ENCODE peak calls at places on chromosomes 3 and 15, in ten cellular contexts. A is stimulated activated CD8-positive, alpha-beta memory T cell treated with anti-CD3 and anti-CD28 coated beads, Interleukin-7, amount 100 ng/mL, for 1 hour; O is activated B cell treated with CpG ODN at 0.5 μM for 24 hours; E is stimulated activated naive CD8-positive, alpha-beta T cell treated with anti-CD3 and anti-CD28 coated beads, Interleukin-15, Interleukin-2, amounts not matched to agents 100 U/mL and 50 U/mL, for 24 hours; R is GM13977; U is nucleus accumbens; K is ELR; P is fibroblast of mammary gland; H is RWPE1; G is left cardiac atrium. C is an unnamed sample.
A peak's percentile ranks its signal among the peaks of the same experiment; 100 is the strongest.

GRCh38 chr3:135801018-135801417 is 164.5 kb upstream of the PPP2R3A start:
- DNase-seq in A (no peak), O (no peak), E (no peak), R (no peak), U (no peak), K (no peak), P (no peak), H (no peak), G (no peak), C (no peak)

GRCh38 chr15:40471778-40472130 is 970 bp downstream of the CHST14 start:
- DNase-seq in A (no peak), O (peak; percentile 23), E (peak; percentile 21), R (no peak), U (no peak), K (no peak), P (no peak), H (no peak), G (peak; percentile 33), C (no peak)

GRCh38 chr3:41345788-41346187 is 146.5 kb downstream of the CTNNB1 start:
- DNase-seq in A (no peak), O (no peak), E (no peak), R (no peak), U (no peak), K (no peak), P (no peak), H (no peak), G (no peak), C (no peak)

GRCh38 chr15:31024330-31024729 is 32.9 kb upstream of the MTMR10 start:
- DNase-seq in A (no peak), O (no peak), E (no peak), R (no peak), U (no peak), K (peak; percentile 93), P (peak; percentile 82), H (peak; percentile 97), G (peak; percentile 23), C (peak; percentile 31)

GRCh38 chr3:58938057-58938456 is 111.8 kb downstream of the CFAP20DC start:
- DNase-seq in A (no peak), O (no peak), E (no peak), R (no peak), U (no peak), K (no peak), P (no peak), H (no peak), G (no peak), C (no peak)

GRCh38 chr3:18062289-18063025 is 320.0 kb upstream of the TBC1D5 start:
- DNase-seq in A (no peak), O (no peak), E (no peak), R (no peak), U (no peak), K (peak; percentile 73), P (peak; percentile 85), H (peak; percentile 18), G (no peak), C (no peak)

GRCh38 chr3:171790574-171790897 is 19.7 kb downstream of the PLD1 start:
- DNase-seq in A (no peak), O (no peak), E (no peak), R (no peak), U (no peak), K (no peak), P (no peak), H (no peak), G (no peak), C (no peak)

GRCh38 chr15:37081985-37082384 is 18.4 kb downstream of the MEIS2 start:
- DNase-seq in A (no peak), O (no peak), E (no peak), R (no peak), U (no peak), K (no peak), P (no peak), H (no peak), G (no peak), C (no peak)

GRCh38 chr15:38905634-38906033 is 341.0 kb upstream of the RASGRP1 start:
- DNase-seq in A (no peak), O (no peak), E (no peak), R (no peak), U (no peak), K (peak; percentile 43), P (peak; percentile 32), H (no peak), G (no peak), C (no peak)

GRCh38 chr15:41115652-41116115 is 396 bp downstream of the INO80 start:
- DNase-seq in A (peak; percentile 32), O (peak; percentile 71), E (peak; percentile 79), R (no peak), U (peak; percentile 59), K (peak; percentile 65), P (peak; percentile 52), H (peak; percentile 64), G (peak; percentile 72), C (peak; percentile 38)

GRCh38 chr3:127953092-127953491 is 38.1 kb downstream of the KBTBD12 start:
- DNase-seq in A (no peak), O (no peak), E (no peak), R (no peak), U (no peak), K (peak; percentile 61), P (peak; percentile 20), H (no peak), G (no peak), C (no peak)

GRCh38 chr3:97970929-97971460 is 1.2 kb downstream of the RIOX2 start:
- DNase-seq in A (no peak), O (no peak), E (no peak), R (no peak), U (no peak), K (no peak), P (no peak), H (no peak), G (no peak), C (no peak)

GRCh38 chr3:7001370-7001769 is 140.5 kb downstream of the GRM7 start:
- DNase-seq in A (no peak), O (no peak), E (no peak), R (no peak), U (no peak), K (no peak), P (no peak), H (no peak), G (no peak), C (no peak)

GRCh38 chr15:79572691-79573340 is 140.7 kb downstream of the MINAR1 start:
- DNase-seq in A (no peak), O (no peak), E (no peak), R (no peak), U (no peak), K (no peak), P (no peak), H (no peak), G (no peak), C (no peak)